ENCODE peak calls at places on chromosomes 11 and 22, in five cellular contexts. S is tibial artery; Y is adrenal gland; W is CD8-positive, alpha-beta T cell; P is esophagus muscularis mucosa. X is an unnamed sample.

GRCh38 chr22:32847067-32847491 is 45.6 kb downstream of the TIMP3 start:
- DNase-seq in S (peak; percentile 86), P (no peak), Y (peak; percentile 48), W (no peak), X (no peak)

GRCh38 chr11:72189448-72190250 is 2.3 kb upstream of the FOLR1 start:
- DNase-seq in W (no peak), S (no peak), P (no peak), Y (peak; percentile 38), X (no peak)

GRCh38 chr11:70233511-70233919 is 30.4 kb downstream of the FADD start:
- DNase-seq in S (no peak), P (no peak), W (no peak), Y (no peak), X (no peak)

GRCh38 chr11:122656631-122657101 is 1.1 kb downstream of the UBASH3B start:
- DNase-seq in W (peak; percentile 45), P (peak; percentile 92), Y (peak; percentile 32), S (no peak), X (no peak)

GRCh38 chr22:40345801-40346177 is 511 bp upstream of the ADSL start:
- DNase-seq in Y (no peak), W (peak; percentile 71), S (no peak), P (no peak), X (peak; percentile 60)

GRCh38 chr11:74024630-74025029 is 15.7 kb upstream of the UCP3 start:
- DNase-seq in Y (peak; percentile 85), S (peak; percentile 86), P (peak; percentile 93), W (no peak), X (no peak)

GRCh38 chr11:128421577-128421976 is 165.8 kb downstream of the ETS1 start:
- DNase-seq in Y (no peak), P (no peak), S (no peak), W (no peak), X (peak; percentile 47)

GRCh38 chr11:118641463-118642019 is 34.1 kb downstream of the PHLDB1 start:
- DNase-seq in S (no peak), P (no peak), Y (no peak), W (no peak), X (peak; percentile 82)

GRCh38 chr11:2833938-2834892 is 51.4 kb downstream of the CDKN1C start:
- DNase-seq in Y (no peak), S (no peak), P (no peak), W (peak; percentile 10), X (no peak)

GRCh38 chr11:2928605-2929510 is at the start of gene PHLDA2:
- DNase-seq in Y (peak; percentile 63), P (no peak), S (peak; percentile 76), W (peak; percentile 62), X (no peak)

GRCh38 chr11:2914475-2915195 is 14.6 kb downstream of the PHLDA2 start:
- DNase-seq in P (no peak), Y (no peak), S (no peak), W (no peak), X (peak; percentile 76)

GRCh38 chr11:88016392-88017020 is 158.7 kb downstream of the RAB38 start:
- DNase-seq in W (peak; percentile 49), S (peak; percentile 78), Y (peak; percentile 87), P (no peak), X (peak; percentile 68)

GRCh38 chr11:111870522-111870886 is 877 bp downstream of the ALG9 start:
- DNase-seq in S (no peak), W (no peak), Y (no peak), P (no peak), X (no peak)

GRCh38 chr11:39459606-39460005 is 1999.8 kb downstream of the LRRC4C start:
- DNase-seq in P (no peak), Y (no peak), W (no peak), S (no peak), X (no peak)

GRCh38 chr11:47668665-47669064 is 26.3 kb upstream of the MTCH2 start:
- DNase-seq in S (no peak), P (no peak), Y (no peak), W (no peak), X (no peak)

GRCh38 chr11:127044535-127044934 is 44.0 kb upstream of the KIRREL3 start:
- DNase-seq in P (no peak), Y (no peak), W (no peak), S (no peak), X (no peak)

GRCh38 chr11:127037001-127037400 is 36.4 kb upstream of the KIRREL3 start:
- DNase-seq in P (no peak), Y (no peak), S (no peak), W (no peak), X (no peak)

GRCh38 chr11:127042445-127042844 is 41.9 kb upstream of the KIRREL3 start:
- DNase-seq in W (no peak), P (no peak), S (no peak), Y (no peak), X (no peak)
- H3K4me1 ChIP-seq in W (no peaks in the 10 kb centered on the region), P (no peaks in the 10 kb centered on the region), S (no peaks in the 10 kb centered on the region), Y (no peaks in the 10 kb centered on the region), X (no peaks in the 10 kb centered on the region)

DNA sequence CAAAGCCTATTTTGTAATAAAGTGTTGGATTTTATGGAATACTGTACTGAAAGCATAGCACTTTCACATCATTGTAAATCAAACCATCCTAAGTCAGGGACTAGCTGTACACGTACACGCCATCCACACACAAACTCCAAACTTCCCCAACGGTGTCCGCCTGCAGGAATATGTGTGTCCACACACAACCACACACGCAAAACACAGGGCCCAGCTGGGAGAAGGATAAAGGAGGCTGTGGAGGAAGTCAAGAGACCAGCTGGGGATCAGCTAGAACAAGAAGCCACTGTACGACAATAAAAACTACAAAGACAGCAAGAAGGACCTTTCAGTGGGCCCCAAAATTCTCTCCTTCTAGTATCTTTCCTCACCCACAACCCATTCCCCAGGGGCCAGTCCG is 1.6 kb downstream of the TRIM29 start:
- DNase-seq in W (no peak), Y (no peak), P (no peak), S (no peak), X (no peak)
- H3K4me3 ChIP-seq in W (no peak overlapping the region), Y (no peak overlapping the region), P (no peak overlapping the region), S (no peak overlapping the region), X (peak overlapping the region; percentile 34)

GRCh38 chr11:114052160-114052559 is 7.4 kb upstream of the ZBTB16 start:
- DNase-seq in W (no peak), P (no peak), Y (no peak), S (no peak), X (no peak)

GRCh38 chr11:114051558-114051957 is 8.0 kb upstream of the ZBTB16 start:
- DNase-seq in Y (no peak), S (no peak), W (no peak), P (no peak), X (no peak)

GRCh38 chr11:114056409-114056808 is 3.1 kb upstream of the ZBTB16 start:
- DNase-seq in W (no peak), S (no peak), P (no peak), Y (no peak), X (no peak)

GRCh38 chr11:114054830-114055229 is 4.7 kb upstream of the ZBTB16 start:
- DNase-seq in Y (no peak), S (no peak), W (no peak), P (no peak), X (no peak)

DNA sequence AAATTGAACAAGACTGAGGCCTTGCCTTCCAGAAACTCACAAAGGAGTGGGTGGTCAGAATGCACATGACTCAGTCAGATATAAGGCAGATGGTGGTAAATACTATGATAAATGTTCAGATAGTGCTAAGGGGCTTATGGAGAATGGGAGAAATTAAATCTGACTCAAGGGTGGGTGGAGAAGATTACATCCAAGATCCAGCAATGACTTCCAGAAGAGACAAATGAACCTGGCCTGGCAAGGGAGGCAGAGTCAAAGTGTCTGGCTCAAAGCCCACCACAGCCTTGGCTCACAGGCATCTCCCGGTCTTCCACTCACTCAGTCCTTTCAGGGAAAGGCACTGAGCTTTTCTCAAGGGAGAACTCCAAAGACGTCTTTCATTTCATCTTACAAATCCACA is 6.1 kb upstream of the ZBTB16 start:
- DNase-seq in S (no peak), Y (no peak), P (no peak), W (no peak), X (no peak)
- H3K27me3 ChIP-seq in S (no peaks in the 10 kb centered on the region), Y (no peaks in the 10 kb centered on the region), P (no peaks in the 10 kb centered on the region), W (peaks cover 11% of the 10 kb centered on the region), X (peaks cover 32% of the 10 kb centered on the region)

DNA sequence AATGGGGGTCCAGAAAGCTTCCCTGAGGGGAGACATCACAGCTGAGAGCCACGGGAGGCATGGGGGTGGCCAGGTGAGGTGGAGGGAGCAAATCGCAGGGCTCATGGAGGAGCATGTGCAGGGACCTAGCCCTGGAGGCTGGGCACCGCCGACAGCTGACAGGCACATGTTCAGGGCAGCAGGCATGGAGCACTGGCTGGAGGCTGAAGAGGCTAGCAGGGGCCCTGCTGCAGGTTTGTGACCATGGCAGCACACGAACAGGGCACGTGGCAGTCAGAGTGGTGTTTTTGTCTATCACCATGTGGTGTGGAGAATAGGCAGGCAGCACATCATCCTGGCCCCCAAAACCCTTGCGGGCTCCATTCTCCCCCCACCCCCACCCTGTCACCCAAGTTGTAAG is 10.1 kb upstream of the CDC42EP2 start:
- DNase-seq in Y (no peak), P (no peak), S (no peak), W (no peak), X (no peak)
- H3K4me1 ChIP-seq in Y (no peaks in the 10 kb centered on the region), P (peaks cover 58% of the 10 kb centered on the region), S (peaks cover 7% of the 10 kb centered on the region), W (no peaks in the 10 kb centered on the region), X (peaks cover 12% of the 10 kb centered on the region)